ENCODE peak calls at places on chromosome 11, in five cellular contexts. O is foreskin fibroblast, J is heart right ventricle, Y is bronchial epithelial cell, I is coronary artery. T is an unnamed sample.

GRCh38 chr11:28107331-28107725 is 628 bp downstream of the KIF18A start:
- DNase-seq in O (no peak), J (no peak), Y (peak; percentile 56), I (peak; percentile 71), T (no peak)

GRCh38 chr11:128726464-128727139 is 32.7 kb downstream of the FLI1 start:
- DNase-seq in O (no peak), J (no peak), Y (no peak), I (no peak), T (no peak)

GRCh38 chr11:47861762-47862161 is 13.6 kb upstream of the NUP160 start:
- DNase-seq in O (peak; percentile 49), J (no peak), Y (peak; percentile 69), I (no peak), T (no peak)

GRCh38 chr11:94281321-94281720 is 23.1 kb upstream of the IZUMO1R start:
- DNase-seq in O (no peak), J (no peak), Y (no peak), I (no peak), T (no peak)

GRCh38 chr11:88886796-88887195 is 179.0 kb downstream of the GRM5 start:
- DNase-seq in O (peak; percentile 34), J (no peak), Y (peak; percentile 37), I (no peak), T (no peak)

GRCh38 chr11:10503217-10503616 is 37.8 kb downstream of the RNF141 start:
- DNase-seq in O (no peak), J (no peak), Y (no peak), I (no peak), T (no peak)

GRCh38 chr11:83007909-83008580 is 63.7 kb downstream of the RAB30 start:
- DNase-seq in O (no peak), J (peak; percentile 70), Y (no peak), I (no peak), T (no peak)

GRCh38 chr11:60777572-60777971 is 7.6 kb upstream of the MS4A10 start:
- DNase-seq in O (peak; percentile 81), J (no peak), Y (peak; percentile 73), I (no peak), T (no peak)

GRCh38 chr11:11793073-11793472 is 48.7 kb upstream of the USP47 start:
- DNase-seq in O (no peak), J (no peak), Y (no peak), I (no peak), T (no peak)

GRCh38 chr11:132114185-132114584 is 743.8 kb downstream of the NTM start:
- DNase-seq in O (no peak), J (no peak), Y (peak; percentile 35), I (no peak), T (no peak)

GRCh38 chr11:11510939-11511338 is 110.9 kb downstream of the GALNT18 start:
- DNase-seq in O (no peak), J (peak; percentile 27), Y (peak; percentile 39), I (no peak), T (no peak)

GRCh38 chr11:2578006-2578933 is 121.5 kb downstream of the KCNQ1OT1 start:
- DNase-seq in O (no peak), J (peak; percentile 14), Y (no peak), I (peak; percentile 66), T (peak; percentile 13)

GRCh38 chr11:17280494-17281127 is 4.1 kb downstream of the NUCB2 start:
- DNase-seq in O (no peak), J (no peak), Y (no peak), I (no peak), T (no peak)

GRCh38 chr11:2267306-2267861 is 3.0 kb downstream of the ASCL2 start:
- DNase-seq in O (no peak), J (no peak), Y (no peak), I (peak; percentile 64), T (peak; percentile 16)

GRCh38 chr11:19560156-19560555 is 152.5 kb upstream of the NAV2 start:
- DNase-seq in O (no peak), J (no peak), Y (no peak), I (peak; percentile 26), T (no peak)

GRCh38 chr11:44946268-44946667 is 4.4 kb downstream of the TP53I11 start:
- DNase-seq in O (no peak), J (peak; percentile 76), Y (no peak), I (peak; percentile 84), T (no peak)

GRCh38 chr11:115087791-115088190 is 409.5 kb downstream of the NXPE2 start:
- DNase-seq in O (no peak), J (no peak), Y (no peak), I (no peak), T (no peak)

GRCh38 chr11:27699926-27700350 is 317 bp downstream of the BDNF start:
- DNase-seq in O (no peak), J (no peak), Y (no peak), I (no peak), T (no peak)

GRCh38 chr11:12529041-12529440 is 145.2 kb upstream of the TEAD1 start:
- DNase-seq in O (no peak), J (no peak), Y (peak; percentile 40), I (no peak), T (no peak)

GRCh38 chr11:78339945-78340344 is 77.7 kb downstream of the GAB2 start:
- DNase-seq in O (no peak), J (no peak), Y (no peak), I (no peak), T (no peak)

GRCh38 chr11:10918698-10919097 is 60.8 kb upstream of the ZBED5 start:
- DNase-seq in O (no peak), J (no peak), Y (peak; percentile 49), I (no peak), T (no peak)

GRCh38 chr11:26286472-26287066 is 45.4 kb upstream of the ANO3 start:
- DNase-seq in O (peak; percentile 12), J (no peak), Y (peak; percentile 21), I (no peak), T (no peak)

GRCh38 chr11:104254347-104254746 is 90.4 kb upstream of the PDGFD start:
- DNase-seq in O (peak; percentile 10), J (no peak), Y (peak; percentile 48), I (no peak), T (no peak)

GRCh38 chr11:62500066-62501035 is 46.3 kb downstream of the AHNAK start:
- DNase-seq in O (no peak), J (no peak), Y (peak; percentile 100), I (no peak), T (no peak)

GRCh38 chr11:34738237-34738636 is 117.3 kb downstream of the EHF start:
- DNase-seq in O (no peak), J (no peak), Y (no peak), I (no peak), T (no peak)

GRCh38 chr11:58573451-58574104 is 2.1 kb downstream of the LPXN start:
- DNase-seq in O (peak; percentile 83), J (no peak), Y (peak; percentile 93), I (no peak), T (peak; percentile 50)

GRCh38 chr11:104148074-104148473 is 15.9 kb downstream of the PDGFD start:
- DNase-seq in O (peak; percentile 72), J (no peak), Y (peak; percentile 25), I (no peak), T (no peak)

GRCh38 chr11:94519478-94520084 is 7.3 kb downstream of the C11orf97 start:
- DNase-seq in O (no peak), J (no peak), Y (no peak), I (no peak), T (no peak)

GRCh38 chr11:130310622-130311021 is 4.1 kb downstream of the ZBTB44 start:
- DNase-seq in O (no peak), J (no peak), Y (no peak), I (no peak), T (no peak)

GRCh38 chr11:9906043-9906791 is 242.3 kb downstream of the SWAP70 start:
- DNase-seq in O (peak; percentile 95), J (no peak), Y (peak; percentile 95), I (no peak), T (no peak)

GRCh38 chr11:73307323-73308002 is 613 bp upstream of the ARHGEF17 start:
- DNase-seq in O (peak; percentile 97), J (peak; percentile 98), Y (peak; percentile 89), I (peak; percentile 98), T (peak; percentile 85)

GRCh38 chr11:17063171-17064002 is 14.1 kb downstream of the RPS13 start:
- DNase-seq in O (peak; percentile 24), J (peak; percentile 72), Y (peak; percentile 42), I (no peak), T (no peak)

DNA sequence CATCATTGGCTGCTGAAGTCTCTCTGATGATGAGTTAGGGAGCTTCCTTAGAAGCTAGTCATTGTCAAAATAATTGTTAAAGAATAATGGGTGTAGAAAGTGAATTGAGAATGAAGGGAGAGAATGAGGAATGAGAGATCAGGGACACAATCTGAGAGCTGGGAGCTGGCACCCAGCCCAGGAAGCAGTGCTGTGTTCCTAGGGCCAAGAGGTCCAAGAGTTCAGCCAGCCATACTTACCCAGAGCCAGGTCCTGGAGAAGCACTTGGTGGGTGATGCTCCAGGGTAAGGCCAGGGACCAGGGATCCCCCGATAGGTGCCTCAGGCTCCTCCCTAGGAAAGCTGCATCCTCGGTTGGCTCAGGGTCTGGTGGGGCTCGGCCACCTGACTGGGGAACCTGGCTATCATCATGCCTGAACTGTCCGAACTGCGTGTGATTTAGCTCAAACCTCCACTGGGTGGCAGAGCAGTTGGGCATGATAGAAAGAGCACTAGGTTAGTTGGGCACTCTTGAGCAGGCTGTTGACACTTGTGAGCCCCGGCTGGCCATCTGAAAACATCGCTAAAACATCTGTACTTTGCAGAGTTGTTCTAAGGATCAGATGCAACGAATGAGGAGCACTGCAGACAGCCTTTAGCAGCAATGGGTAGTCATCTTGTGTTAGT is 123.9 kb upstream of the NCAM1 start:
- DNase-seq in O (no peak), J (peak; percentile 10), Y (no peak), I (no peak), T (peak; percentile 18)
- TF ChIP-seq CTCF in O (peak; percentile 2), J (peak; percentile 43), Y (peak; percentile 18), I (no peak), T (peak; percentile 26)

GRCh38 chr11:92735039-92735438 is 234.4 kb upstream of the MTNR1B start:
- DNase-seq in O (no peak), J (no peak), Y (peak; percentile 20), I (no peak), T (no peak)
- TF ChIP-seq CTCF in O (peak; percentile 11), J (peak; percentile 40), Y (peak; percentile 48), I (no peak), T (no peak)

GRCh38 chr11:75814686-75815344 is at the start of gene UVRAG:
- DNase-seq in O (peak; percentile 96), J (peak; percentile 96), Y (peak; percentile 98), I (peak; percentile 100), T (peak; percentile 98)
- TF ChIP-seq CTCF in O (no peak), J (no peak), Y (no peak), I (no peak), T (no peak)

GRCh38 chr11:124656759-124657627 is 16.5 kb downstream of the SIAE start:
- DNase-seq in O (no peak), J (no peak), Y (peak; percentile 80), I (no peak), T (no peak)
- TF ChIP-seq CTCF in O (no peak), J (no peak), Y (no peak), I (no peak), T (no peak)

GRCh38 chr11:118205979-118206611 is 18.7 kb downstream of the JAML start:
- DNase-seq in O (no peak), J (no peak), Y (no peak), I (no peak), T (no peak)
- TF ChIP-seq CTCF in O (no peak), J (no peak), Y (no peak), I (no peak), T (no peak)

GRCh38 chr11:70034740-70035365 is 43.3 kb upstream of the ANO1 start:
- DNase-seq in O (no peak), J (no peak), Y (no peak), I (peak; percentile 31), T (no peak)
- TF ChIP-seq CTCF in O (no peak), J (no peak), Y (no peak), I (no peak), T (no peak)